ENCODE peak calls at places on chromosomes 12 and 14, in seven cellular contexts. One of them, this sample, is unnamed.

GRCh38 chr14:104355949-104356737 is 217.8 kb downstream of the KIF26A start:
- DNase-seq in left colon: no peak
- DNase-seq in NCI-H345: no peak
- DNase-seq in AG20443: no peak
- DNase-seq in ELR: no peak
- DNase-seq in DMS 273 treated with DMSO at 0.1 percent for 48 hours: no peak
- DNase-seq in dermis blood vessel endothelial cell: peak
- DNase-seq in this sample: no peak

GRCh38 chr12:84874125-84874824 is 38.3 kb downstream of the SLC6A15 start:
- DNase-seq in left colon: no peak
- DNase-seq in NCI-H345: peak
- DNase-seq in AG20443: peak
- DNase-seq in ELR: peak
- DNase-seq in DMS 273 treated with DMSO at 0.1 percent for 48 hours: peak
- DNase-seq in dermis blood vessel endothelial cell: peak
- DNase-seq in this sample: peak

GRCh38 chr12:105677672-105678071 is 347.2 kb downstream of the C12orf75 start:
- DNase-seq in left colon: no peak
- DNase-seq in NCI-H345: no peak
- DNase-seq in AG20443: no peak
- DNase-seq in ELR: no peak
- DNase-seq in DMS 273 treated with DMSO at 0.1 percent for 48 hours: no peak
- DNase-seq in dermis blood vessel endothelial cell: no peak
- DNase-seq in this sample: no peak

GRCh38 chr12:98743362-98743953 is 98.4 kb downstream of the APAF1 start:
- DNase-seq in left colon: peak
- DNase-seq in NCI-H345: no peak
- DNase-seq in AG20443: no peak
- DNase-seq in ELR: peak
- DNase-seq in DMS 273 treated with DMSO at 0.1 percent for 48 hours: no peak
- DNase-seq in dermis blood vessel endothelial cell: peak
- DNase-seq in this sample: no peak

GRCh38 chr14:28952161-28952560 is 185.6 kb downstream of the FOXG1 start:
- DNase-seq in left colon: no peak
- DNase-seq in NCI-H345: no peak
- DNase-seq in AG20443: no peak
- DNase-seq in ELR: no peak
- DNase-seq in DMS 273 treated with DMSO at 0.1 percent for 48 hours: no peak
- DNase-seq in dermis blood vessel endothelial cell: no peak
- DNase-seq in this sample: no peak

GRCh38 chr14:89011727-89012271 is 187.3 kb downstream of the TTC8 start:
- DNase-seq in left colon: no peak
- DNase-seq in NCI-H345: no peak
- DNase-seq in AG20443: no peak
- DNase-seq in ELR: peak
- DNase-seq in DMS 273 treated with DMSO at 0.1 percent for 48 hours: no peak
- DNase-seq in dermis blood vessel endothelial cell: no peak
- DNase-seq in this sample: no peak

GRCh38 chr14:76500480-76500879 is 124.5 kb downstream of the ESRRB start:
- DNase-seq in left colon: no peak
- DNase-seq in NCI-H345: no peak
- DNase-seq in AG20443: no peak
- DNase-seq in ELR: no peak
- DNase-seq in DMS 273 treated with DMSO at 0.1 percent for 48 hours: peak
- DNase-seq in dermis blood vessel endothelial cell: no peak
- DNase-seq in this sample: peak

GRCh38 chr12:79555006-79555925 is 135.5 kb downstream of the PAWR start:
- DNase-seq in left colon: no peak
- DNase-seq in NCI-H345: peak
- DNase-seq in AG20443: peak
- DNase-seq in ELR: peak
- DNase-seq in DMS 273 treated with DMSO at 0.1 percent for 48 hours: no peak
- DNase-seq in dermis blood vessel endothelial cell: peak
- DNase-seq in this sample: peak

GRCh38 chr14:93032301-93032929 is 83.3 kb downstream of the ITPK1 start:
- DNase-seq in left colon: no peak
- DNase-seq in NCI-H345: no peak
- DNase-seq in AG20443: peak
- DNase-seq in ELR: no peak
- DNase-seq in DMS 273 treated with DMSO at 0.1 percent for 48 hours: no peak
- DNase-seq in dermis blood vessel endothelial cell: no peak
- DNase-seq in this sample: peak

GRCh38 chr12:122200541-122201175 is 2.9 kb upstream of the B3GNT4 start:
- DNase-seq in left colon: no peak
- DNase-seq in NCI-H345: no peak
- DNase-seq in AG20443: no peak
- DNase-seq in ELR: no peak
- DNase-seq in DMS 273 treated with DMSO at 0.1 percent for 48 hours: no peak
- DNase-seq in dermis blood vessel endothelial cell: no peak
- DNase-seq in this sample: no peak

GRCh38 chr12:1858456-1858855 is 38.1 kb downstream of the LRTM2 start:
- DNase-seq in left colon: no peak
- DNase-seq in NCI-H345: no peak
- DNase-seq in AG20443: no peak
- DNase-seq in ELR: no peak
- DNase-seq in DMS 273 treated with DMSO at 0.1 percent for 48 hours: no peak
- DNase-seq in dermis blood vessel endothelial cell: no peak
- DNase-seq in this sample: no peak

GRCh38 chr14:80215756-80216581 is 4.7 kb upstream of the DIO2 start:
- DNase-seq in left colon: peak
- DNase-seq in NCI-H345: no peak
- DNase-seq in AG20443: peak
- DNase-seq in ELR: no peak
- DNase-seq in DMS 273 treated with DMSO at 0.1 percent for 48 hours: no peak
- DNase-seq in dermis blood vessel endothelial cell: no peak
- DNase-seq in this sample: peak

GRCh38 chr14:102882233-102882906 is 40.1 kb upstream of the AMN start:
- DNase-seq in left colon: no peak
- DNase-seq in NCI-H345: peak
- DNase-seq in AG20443: no peak
- DNase-seq in ELR: no peak
- DNase-seq in DMS 273 treated with DMSO at 0.1 percent for 48 hours: no peak
- DNase-seq in dermis blood vessel endothelial cell: no peak
- DNase-seq in this sample: no peak

GRCh38 chr14:25400607-25401206 is 350.8 kb upstream of the STXBP6 start:
- DNase-seq in left colon: peak
- DNase-seq in NCI-H345: peak
- DNase-seq in AG20443: peak
- DNase-seq in ELR: peak
- DNase-seq in DMS 273 treated with DMSO at 0.1 percent for 48 hours: no peak
- DNase-seq in dermis blood vessel endothelial cell: peak
- DNase-seq in this sample: peak

GRCh38 chr12:87656311-87656710 is 372.9 kb downstream of the C12orf50 start:
- DNase-seq in left colon: no peak
- DNase-seq in NCI-H345: no peak
- DNase-seq in AG20443: no peak
- DNase-seq in ELR: no peak
- DNase-seq in DMS 273 treated with DMSO at 0.1 percent for 48 hours: no peak
- DNase-seq in dermis blood vessel endothelial cell: no peak
- DNase-seq in this sample: no peak

GRCh38 chr12:56631790-56632700 is 1.9 kb upstream of the BAZ2A start:
- DNase-seq in left colon: peak
- DNase-seq in NCI-H345: peak
- DNase-seq in AG20443: peak
- DNase-seq in ELR: peak
- DNase-seq in DMS 273 treated with DMSO at 0.1 percent for 48 hours: no peak
- DNase-seq in dermis blood vessel endothelial cell: peak
- DNase-seq in this sample: no peak

GRCh38 chr12:95683418-95683817 is 107.1 kb downstream of the NTN4 start:
- DNase-seq in left colon: no peak
- DNase-seq in NCI-H345: no peak
- DNase-seq in AG20443: no peak
- DNase-seq in ELR: no peak
- DNase-seq in DMS 273 treated with DMSO at 0.1 percent for 48 hours: no peak
- DNase-seq in dermis blood vessel endothelial cell: no peak
- DNase-seq in this sample: no peak

GRCh38 chr12:106171117-106171750 is 32.5 kb upstream of the NUAK1 start:
- DNase-seq in left colon: no peak
- DNase-seq in NCI-H345: no peak
- DNase-seq in AG20443: no peak
- DNase-seq in ELR: no peak
- DNase-seq in DMS 273 treated with DMSO at 0.1 percent for 48 hours: no peak
- DNase-seq in dermis blood vessel endothelial cell: no peak
- DNase-seq in this sample: peak

GRCh38 chr12:92656911-92657310 is 45.9 kb upstream of the PLEKHG7 start:
- DNase-seq in left colon: no peak
- DNase-seq in NCI-H345: no peak
- DNase-seq in AG20443: no peak
- DNase-seq in ELR: no peak
- DNase-seq in DMS 273 treated with DMSO at 0.1 percent for 48 hours: no peak
- DNase-seq in dermis blood vessel endothelial cell: no peak
- DNase-seq in this sample: peak

GRCh38 chr14:57845802-57846531 is 19.9 kb downstream of the SLC35F4 start:
- DNase-seq in left colon: no peak
- DNase-seq in NCI-H345: no peak
- DNase-seq in AG20443: peak
- DNase-seq in ELR: peak
- DNase-seq in DMS 273 treated with DMSO at 0.1 percent for 48 hours: no peak
- DNase-seq in dermis blood vessel endothelial cell: no peak
- DNase-seq in this sample: peak

GRCh38 chr12:80230068-80230467 is 130.7 kb downstream of the OTOGL start:
- DNase-seq in left colon: no peak
- DNase-seq in NCI-H345: no peak
- DNase-seq in AG20443: no peak
- DNase-seq in ELR: no peak
- DNase-seq in DMS 273 treated with DMSO at 0.1 percent for 48 hours: no peak
- DNase-seq in dermis blood vessel endothelial cell: peak
- DNase-seq in this sample: no peak

GRCh38 chr14:68770051-68770450 is 22.8 kb downstream of the ZFP36L1 start:
- DNase-seq in left colon: no peak
- DNase-seq in NCI-H345: no peak
- DNase-seq in AG20443: no peak
- DNase-seq in ELR: no peak
- DNase-seq in DMS 273 treated with DMSO at 0.1 percent for 48 hours: no peak
- DNase-seq in dermis blood vessel endothelial cell: no peak
- DNase-seq in this sample: no peak

GRCh38 chr12:18677189-18677588 is 60.6 kb downstream of the PLCZ1 start:
- DNase-seq in left colon: no peak
- DNase-seq in NCI-H345: no peak
- DNase-seq in AG20443: peak
- DNase-seq in ELR: no peak
- DNase-seq in DMS 273 treated with DMSO at 0.1 percent for 48 hours: no peak
- DNase-seq in dermis blood vessel endothelial cell: no peak
- DNase-seq in this sample: peak